ENCODE peak calls at places on chromosome 4, in nine cellular contexts. Y is suprapubic skin; L is CD8-positive, alpha-beta T cell; Q is Peyer's patch; V is GM23248; P is IMR-90; R is kidney; N is mesendoderm; Z is heart left ventricle. F is an unnamed sample.

GRCh38 chr4:120517966-120518365 is 404.6 kb downstream of the PRDM5 start:
- DNase-seq in Y (no peak), L (no peak), Q (no peak), V (peak; percentile 87), P (peak; percentile 86), R (no peak), N (peak; percentile 65), Z (no peak), F (no peak)

GRCh38 chr4:76017056-76017686 is 6.1 kb downstream of the CXCL10 start:
- DNase-seq in Y (no peak), L (no peak), Q (no peak), V (no peak), P (no peak), R (no peak), N (peak; percentile 36), Z (no peak), F (no peak)

GRCh38 chr4:151822331-151822730 is 61.5 kb upstream of the GATB start:
- DNase-seq in Y (no peak), L (no peak), Q (no peak), V (peak; percentile 53), P (no peak), R (no peak), N (no peak), Z (no peak), F (no peak)

GRCh38 chr4:62455871-62456270 is 1255.7 kb downstream of the ADGRL3 start:
- DNase-seq in Y (no peak), L (no peak), Q (no peak), V (no peak), P (no peak), R (no peak), N (peak; percentile 59), Z (no peak), F (no peak)

GRCh38 chr4:176205299-176205698 is 9.9 kb upstream of the SPATA4 start:
- DNase-seq in Y (no peak), L (no peak), Q (no peak), V (no peak), P (no peak), R (no peak), N (peak; percentile 77), Z (no peak), F (no peak)

GRCh38 chr4:8642651-8643321 is 50.2 kb downstream of the CPZ start:
- DNase-seq in Y (no peak), L (no peak), Q (no peak), V (no peak), P (no peak), R (peak; percentile 39), N (peak; percentile 44), Z (peak; percentile 1), F (peak; percentile 20)

GRCh38 chr4:76764251-76764650 is 133.7 kb downstream of the SOWAHB start:
- DNase-seq in Y (no peak), L (no peak), Q (no peak), V (peak; percentile 85), P (peak; percentile 82), R (no peak), N (peak; percentile 93), Z (no peak), F (no peak)

GRCh38 chr4:99062120-99062519 is 26.5 kb downstream of the ADH5 start:
- DNase-seq in Y (no peak), L (no peak), Q (no peak), V (peak; percentile 21), P (peak; percentile 27), R (no peak), N (no peak), Z (no peak), F (no peak)

GRCh38 chr4:169249214-169249973 is 21.4 kb downstream of the SH3RF1 start:
- DNase-seq in Y (no peak), L (no peak), Q (no peak), V (peak; percentile 68), P (peak; percentile 87), R (no peak), N (no peak), Z (no peak), F (no peak)

GRCh38 chr4:81227968-81228367 is 12.9 kb upstream of the PRKG2 start:
- DNase-seq in Y (no peak), L (no peak), Q (no peak), V (no peak), P (no peak), R (no peak), N (peak; percentile 28), Z (no peak), F (no peak)

GRCh38 chr4:187183351-187183750 is 459.7 kb upstream of the FAT1 start:
- DNase-seq in Y (no peak), L (no peak), Q (no peak), V (no peak), P (no peak), R (no peak), N (no peak), Z (no peak), F (no peak)

GRCh38 chr4:156615066-156615514 is 356.5 kb downstream of the PDGFC start:
- DNase-seq in Y (no peak), L (no peak), Q (no peak), V (peak; percentile 85), P (peak; percentile 92), R (no peak), N (no peak), Z (no peak), F (no peak)

GRCh38 chr4:165864228-165864627 is 8.8 kb upstream of the TLL1 start:
- DNase-seq in Y (no peak), L (no peak), Q (no peak), V (no peak), P (no peak), R (no peak), N (peak; percentile 22), Z (no peak), F (no peak)

DNA sequence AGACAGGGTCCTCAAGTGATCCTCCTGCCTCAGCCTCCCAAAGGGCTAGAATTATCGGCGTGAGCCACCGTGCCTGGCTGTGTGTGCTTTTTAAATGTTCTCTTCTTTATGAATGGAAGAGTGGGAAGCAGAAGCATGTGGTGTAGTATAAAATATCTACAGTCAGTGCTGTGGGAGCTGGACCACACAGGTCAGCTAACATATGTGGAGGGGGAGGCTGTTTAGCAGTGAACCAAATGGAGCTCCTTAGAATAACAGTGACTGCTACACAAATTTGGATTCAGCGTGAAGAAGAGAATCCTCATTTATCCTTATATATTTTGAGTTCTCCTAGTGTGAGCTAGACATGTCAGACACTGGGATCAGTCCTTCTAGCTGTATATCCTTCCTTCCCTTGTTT is 3.2 kb downstream of the SNX25 start:
- DNase-seq in Y (no peak), L (no peak), Q (no peak), V (no peak), P (peak; percentile 69), R (no peak), N (peak; percentile 33), Z (no peak), F (no peak)
- H3K4me3 ChIP-seq in Y (no peak overlapping the region), L (no peak overlapping the region), Q (no peak overlapping the region), V (no peak overlapping the region), P (no peak overlapping the region), R (no peak overlapping the region), N (no peak overlapping the region), Z (no peak overlapping the region), F (no peak overlapping the region)

DNA sequence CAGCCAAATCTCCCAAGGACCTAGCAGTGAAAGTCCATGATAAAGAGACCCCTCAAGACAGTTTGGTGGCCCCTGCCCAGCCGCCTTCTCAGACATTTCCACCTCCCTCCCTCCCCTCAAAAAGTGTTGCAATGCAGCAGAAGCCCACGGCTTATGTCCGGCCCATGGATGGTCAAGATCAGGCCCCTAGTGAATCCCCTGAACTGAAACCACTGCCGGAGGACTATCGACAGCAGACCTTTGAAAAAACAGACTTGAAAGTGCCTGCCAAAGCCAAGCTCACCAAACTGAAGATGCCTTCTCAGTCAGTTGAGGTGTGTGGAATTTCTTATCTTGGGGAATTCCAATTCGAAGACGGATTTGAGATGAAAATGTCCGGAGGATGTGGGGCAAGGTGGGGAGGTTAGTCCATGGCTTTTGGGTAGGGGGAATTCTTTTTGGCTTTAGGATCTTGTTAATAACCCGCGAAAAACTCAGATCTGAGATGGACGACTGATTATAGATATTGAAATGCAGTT is 112.5 kb downstream of the AFF1 start:
- DNase-seq in Y (no peak), L (no peak), Q (no peak), V (no peak), P (no peak), R (no peak), N (peak; percentile 63), Z (no peak), F (no peak)
- H3K4me1 ChIP-seq in Y (peaks cover 62% of the 10 kb centered on the region), L (peaks cover 7% of the 10 kb centered on the region), Q (no peaks in the 10 kb centered on the region), V (peaks cover 24% of the 10 kb centered on the region), P (peaks cover 3% of the 10 kb centered on the region), R (peaks cover 36% of the 10 kb centered on the region), N (peaks cover 24% of the 10 kb centered on the region), Z (peaks cover 54% of the 10 kb centered on the region), F (peaks cover 9% of the 10 kb centered on the region)

GRCh38 chr4:60590116-60590515 is 610.0 kb upstream of the ADGRL3 start:
- DNase-seq in Y (no peak), L (no peak), Q (no peak), V (no peak), P (no peak), R (no peak), N (no peak), Z (no peak), F (no peak)
- H3K4me3 ChIP-seq in Y (no peak overlapping the region), L (no peak overlapping the region), Q (no peak overlapping the region), V (no peak overlapping the region), P (no peak overlapping the region), R (no peak overlapping the region), N (no peak overlapping the region), Z (no peak overlapping the region), F (no peak overlapping the region)

GRCh38 chr4:88147799-88148217 is 10.6 kb downstream of the ABCG2 start:
- DNase-seq in Y (no peak), L (no peak), Q (no peak), V (no peak), P (no peak), R (no peak), N (peak; percentile 89), Z (no peak), F (no peak)
- H3K4me1 ChIP-seq in Y (peaks cover 16% of the 10 kb centered on the region), L (no peaks in the 10 kb centered on the region), Q (no peaks in the 10 kb centered on the region), V (peaks cover 11% of the 10 kb centered on the region), P (peaks cover 8% of the 10 kb centered on the region), R (peaks cover 5% of the 10 kb centered on the region), N (peaks cover 10% of the 10 kb centered on the region), Z (no peaks in the 10 kb centered on the region), F (no peaks in the 10 kb centered on the region)